ENCODE peak calls at places on chromosome 16, in four cellular contexts. U is K562, G is H1, D is SK-N-SH. Y is an unnamed sample.

GRCh38 chr16:85612191-85612800 is 826 bp upstream of the GSE1 start:
- DNase-seq in U (peak), G (no peak), D (peak), Y (no peak)

GRCh38 chr16:89805136-89805905 is 11.1 kb downstream of the FANCA start:
- DNase-seq in U (no peak), G (no peak), D (no peak), Y (no peak)

GRCh38 chr16:81541314-81541713 is 96.7 kb downstream of the CMIP start:
- DNase-seq in U (no peak), G (no peak), D (no peak), Y (no peak)

GRCh38 chr16:60979119-60979518 is 1057.1 kb downstream of the CDH8 start:
- DNase-seq in U (no peak), G (no peak), D (no peak), Y (no peak)

GRCh38 chr16:66382171-66382965 is 15.9 kb downstream of the CDH5 start:
- DNase-seq in U (no peak), G (peak), D (no peak), Y (peak)

GRCh38 chr16:2148714-2149629 is 547 bp downstream of the RAB26 start:
- DNase-seq in U (peak), G (no peak), D (peak), Y (no peak)

GRCh38 chr16:3259097-3259496 is 2.7 kb upstream of the MEFV start:
- DNase-seq in U (no peak), G (no peak), D (no peak), Y (no peak)

GRCh38 chr16:55435387-55435786 is 43.6 kb upstream of the MMP2 start:
- DNase-seq in U (peak), G (no peak), D (no peak), Y (no peak)

GRCh38 chr16:2675714-2676113 is 6.6 kb upstream of the KCTD5 start:
- DNase-seq in U (peak), G (no peak), D (no peak), Y (no peak)

GRCh38 chr16:51084074-51084928 is 66.8 kb downstream of the SALL1 start:
- DNase-seq in U (no peak), G (no peak), D (no peak), Y (no peak)

GRCh38 chr16:78740269-78740668 is 640.8 kb downstream of the WWOX start:
- DNase-seq in U (no peak), G (no peak), D (no peak), Y (no peak)

GRCh38 chr16:56652600-56652999 is 914 bp downstream of the MT1B start:
- DNase-seq in U (no peak), G (no peak), D (no peak), Y (no peak)

GRCh38 chr16:73711441-73712080 is 585.1 kb upstream of the PSMD7 start:
- DNase-seq in U (no peak), G (no peak), D (no peak), Y (peak)

GRCh38 chr16:73714976-73715375 is 581.6 kb upstream of the PSMD7 start:
- DNase-seq in U (no peak), G (no peak), D (no peak), Y (no peak)

GRCh38 chr16:73713301-73713700 is 583.3 kb upstream of the PSMD7 start:
- DNase-seq in U (no peak), G (no peak), D (no peak), Y (no peak)

GRCh38 chr16:73710526-73710925 is 586.1 kb upstream of the PSMD7 start:
- DNase-seq in U (no peak), G (no peak), D (no peak), Y (no peak)

GRCh38 chr16:73713817-73714495 is 582.7 kb upstream of the PSMD7 start:
- DNase-seq in U (peak), G (no peak), D (peak), Y (peak)
- TF ChIP-seq TEAD4 in U (no peak), G (no peak), D (no peak), Y (no peak)

DNA sequence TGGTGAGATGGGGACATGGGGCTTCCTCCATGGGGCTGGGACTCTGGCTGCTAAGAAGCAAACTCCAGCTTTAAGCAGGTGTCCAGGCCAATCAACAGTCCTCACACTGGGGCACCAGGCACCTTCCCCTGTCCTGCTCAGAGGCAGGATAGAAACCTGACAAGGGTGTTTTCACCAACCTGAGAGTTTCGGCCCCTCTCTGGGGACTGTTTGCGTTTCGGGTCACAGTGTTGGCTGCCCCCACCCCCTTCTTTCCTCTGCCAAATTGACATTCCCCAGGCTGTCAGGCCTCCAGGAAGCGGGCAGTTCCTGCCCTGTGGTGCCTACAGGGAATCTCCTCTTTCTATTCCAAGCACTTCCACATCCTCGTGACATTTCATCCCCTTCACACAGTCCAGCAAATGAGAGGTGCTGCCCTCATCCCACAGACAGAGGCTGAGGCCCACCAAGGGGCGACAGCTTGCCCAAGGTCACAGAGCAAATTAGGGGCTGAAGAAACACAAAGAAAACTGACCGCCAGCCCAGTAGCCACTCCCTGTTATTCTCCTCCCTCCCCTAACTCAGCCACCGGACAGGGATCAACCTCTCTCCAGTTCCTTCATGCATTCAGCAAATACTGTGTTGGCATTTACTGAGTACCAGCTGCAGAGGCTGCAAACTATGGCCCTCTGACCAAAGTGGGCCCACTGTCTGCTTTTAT is 38.0 kb downstream of the MMP15 start:
- DNase-seq in U (no peak), G (no peak), D (no peak), Y (no peak)
- TF ChIP-seq TEAD4 in U (no peak), G (no peak), D (no peak), Y (no peak)

GRCh38 chr16:12319464-12320030 is 343.0 kb downstream of the SNX29 start:
- DNase-seq in U (no peak), G (no peak), D (no peak), Y (no peak)
- TF ChIP-seq TEAD4 in U (no peak), G (no peak), D (no peak), Y (no peak)

GRCh38 chr16:49416276-49416675 is 42.7 kb downstream of the C16orf78 start:
- DNase-seq in U (no peak), G (no peak), D (no peak), Y (no peak)

GRCh38 chr16:49415083-49415482 is 41.5 kb downstream of the C16orf78 start:
- DNase-seq in U (no peak), G (no peak), D (no peak), Y (no peak)

GRCh38 chr16:49419016-49419415 is 45.4 kb downstream of the C16orf78 start:
- DNase-seq in U (no peak), G (no peak), D (no peak), Y (no peak)

GRCh38 chr16:49414651-49415050 is 41.0 kb downstream of the C16orf78 start:
- DNase-seq in U (no peak), G (no peak), D (no peak), Y (no peak)

DNA sequence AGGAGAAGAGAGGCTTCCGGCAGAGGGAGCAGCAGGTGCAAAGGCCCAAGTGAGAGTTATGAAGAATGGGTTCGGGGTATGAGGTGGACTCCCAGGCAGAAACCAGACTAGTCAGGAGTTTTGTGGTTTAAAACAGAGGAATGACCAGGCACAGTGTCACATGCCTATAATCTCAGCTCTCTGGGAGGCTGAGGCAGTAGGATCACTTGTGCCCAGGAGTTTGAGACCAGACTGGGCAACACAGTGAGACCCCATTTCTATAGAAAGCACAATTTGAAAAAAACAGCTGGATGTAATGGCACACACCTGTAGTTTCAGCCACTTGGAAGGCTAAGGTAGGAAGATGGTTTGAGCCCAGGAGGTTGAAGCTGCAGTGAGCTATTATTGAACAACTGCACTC is 43.8 kb downstream of the C16orf78 start:
- DNase-seq in U (no peak), G (no peak), D (no peak), Y (no peak)
- TF ChIP-seq TEAD4 in U (no peak), G (no peak), D (no peak), Y (no peak)

GRCh38 chr16:14475370-14476139 is 154.5 kb downstream of the PARN start:
- DNase-seq in U (no peak), G (no peak), D (no peak), Y (no peak)

GRCh38 chr16:14470788-14471187 is 159.3 kb downstream of the PARN start:
- DNase-seq in U (no peak), G (no peak), D (no peak), Y (no peak)

GRCh38 chr16:14473488-14473887 is 156.6 kb downstream of the PARN start:
- DNase-seq in U (no peak), G (no peak), D (no peak), Y (no peak)

GRCh38 chr16:14476183-14476582 is 153.9 kb downstream of the PARN start:
- DNase-seq in U (no peak), G (no peak), D (no peak), Y (no peak)

GRCh38 chr16:14472357-14472756 is 157.7 kb downstream of the PARN start:
- DNase-seq in U (no peak), G (no peak), D (no peak), Y (no peak)
- TF ChIP-seq TEAD4 in U (no peak), G (no peak), D (no peak), Y (no peak)

GRCh38 chr16:79768594-79768993 is 168.1 kb upstream of the MAF start:
- DNase-seq in U (no peak), G (no peak), D (no peak), Y (no peak)
- TF ChIP-seq TEAD4 in U (no peak), G (no peak), D (no peak), Y (no peak)

DNA sequence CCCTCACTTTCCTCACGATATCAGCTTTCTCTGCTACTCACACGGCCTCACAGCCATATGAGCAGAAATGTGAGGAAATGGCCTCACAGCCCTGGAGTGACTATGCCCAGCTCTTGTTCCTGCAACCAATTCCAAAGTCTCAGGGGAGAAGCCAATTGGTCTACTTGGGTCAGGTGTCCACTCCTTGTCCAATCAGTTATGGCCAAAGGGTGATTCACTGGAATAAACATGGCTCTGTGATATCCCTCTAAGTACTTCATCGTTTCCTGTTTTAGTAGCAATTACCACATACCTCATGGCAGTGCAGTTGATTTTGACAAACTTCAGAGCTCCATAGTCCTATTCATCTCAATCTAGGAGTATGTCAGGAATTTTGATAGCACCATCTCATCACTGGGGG is 195.4 kb downstream of the KATNIP start:
- DNase-seq in U (no peak), G (no peak), D (no peak), Y (no peak)
- TF ChIP-seq TEAD4 in U (no peak), G (no peak), D (no peak), Y (no peak)

DNA sequence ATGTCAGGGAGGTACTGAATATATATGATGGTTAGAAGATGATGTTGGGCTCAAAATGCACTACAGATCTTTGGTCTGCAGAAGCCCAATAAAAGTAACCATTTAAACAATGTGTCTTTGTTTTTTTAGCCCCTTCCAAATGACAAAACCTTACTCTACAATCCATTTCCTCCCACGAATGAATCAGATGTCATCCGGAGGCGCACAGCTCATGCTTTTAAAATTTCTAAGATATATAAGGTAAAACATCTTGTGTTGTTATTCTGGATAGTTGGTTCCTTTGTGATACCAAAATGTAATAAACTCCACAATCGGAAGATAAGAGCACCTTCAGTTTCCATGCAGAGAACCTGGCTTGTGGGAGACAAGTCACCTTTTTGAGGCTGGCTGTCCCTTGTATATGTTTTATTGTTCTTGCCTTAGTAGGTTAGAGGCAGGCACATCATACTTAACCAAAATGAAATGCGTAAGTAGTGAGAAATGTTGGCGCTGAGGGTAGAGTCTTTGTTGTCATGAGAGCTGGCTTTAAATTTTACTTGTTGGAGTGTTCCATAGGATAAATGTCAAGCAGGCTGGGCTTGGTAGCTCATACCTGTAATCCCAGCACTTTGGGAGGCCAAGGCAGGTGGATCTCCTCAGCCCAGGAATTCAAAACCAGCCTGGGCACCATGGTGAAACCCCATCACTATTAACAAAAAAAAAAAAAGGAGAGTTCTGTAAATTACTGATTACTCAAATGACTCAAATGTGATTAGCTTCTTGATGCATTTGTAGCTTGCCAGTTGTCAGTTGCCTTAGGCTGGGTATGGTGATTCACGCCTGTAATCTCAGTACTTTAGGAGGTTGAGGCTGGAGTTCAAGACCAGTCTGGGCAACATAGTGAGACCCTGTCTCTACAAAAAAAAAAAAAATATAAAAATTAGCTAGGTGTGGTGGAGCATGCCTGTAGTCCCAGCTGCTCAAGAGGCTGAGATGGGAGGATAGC is 19.7 kb upstream of the SNTB2 start:
- DNase-seq in U (no peak), G (no peak), D (no peak), Y (no peak)
- TF ChIP-seq TEAD4 in U (no peak), G (no peak), D (no peak), Y (no peak)

GRCh38 chr16:19709381-19710136 is 8.5 kb downstream of the KNOP1 start:
- DNase-seq in U (no peak), G (no peak), D (no peak), Y (no peak)

GRCh38 chr16:19706846-19707245 is 11.2 kb downstream of the KNOP1 start:
- DNase-seq in U (no peak), G (no peak), D (no peak), Y (no peak)

GRCh38 chr16:19707699-19708497 is 10.1 kb downstream of the KNOP1 start:
- DNase-seq in U (peak), G (no peak), D (no peak), Y (no peak)

GRCh38 chr16:19710191-19710908 is 7.7 kb downstream of the KNOP1 start:
- DNase-seq in U (peak), G (no peak), D (no peak), Y (no peak)

GRCh38 chr16:19708498-19709205 is 9.4 kb downstream of the KNOP1 start:
- DNase-seq in U (no peak), G (no peak), D (no peak), Y (no peak)
- TF ChIP-seq TEAD4 in U (no peak), G (no peak), D (no peak), Y (no peak)